ENCODE peak calls at places on chromosomes 3 and 15, in five cellular contexts. J is GM23338, W is ascending aorta, U is HepG2, V is fibroblast of lung. E is an unnamed sample.

GRCh38 chr3:177251756-177252155 is 54.5 kb upstream of the TBL1XR1 start:
- DNase-seq in J (no peak), W (no peak), U (no peak), V (no peak), E (no peak)

GRCh38 chr15:71448688-71449114 is 333.4 kb downstream of the THSD4 start:
- DNase-seq in J (peak; percentile 79), W (no peak), U (peak; percentile 51), V (peak; percentile 53), E (no peak)

GRCh38 chr3:178532414-178532813 is 3.8 kb upstream of the KCNMB2 start:
- DNase-seq in J (no peak), W (no peak), U (no peak), V (peak; percentile 47), E (no peak)

GRCh38 chr3:8982509-8982908 is 19.2 kb upstream of the RAD18 start:
- DNase-seq in J (no peak), W (no peak), U (no peak), V (peak; percentile 52), E (no peak)

GRCh38 chr3:112647122-112647521 is 6.2 kb upstream of the CCDC80 start:
- DNase-seq in J (peak; percentile 82), W (no peak), U (peak; percentile 29), V (peak; percentile 97), E (no peak)

GRCh38 chr15:90780916-90781315 is 63.8 kb downstream of the BLM start:
- DNase-seq in J (no peak), W (no peak), U (no peak), V (no peak), E (no peak)

GRCh38 chr3:102483556-102483955 is 48.7 kb downstream of the ZPLD1 start:
- DNase-seq in J (no peak), W (no peak), U (no peak), V (no peak), E (no peak)

GRCh38 chr3:46959169-46959515 is 17.4 kb downstream of the CCDC12 start:
- DNase-seq in J (no peak), W (no peak), U (no peak), V (no peak), E (no peak)

GRCh38 chr15:38530113-38530512 is 34.5 kb downstream of the RASGRP1 start:
- DNase-seq in J (no peak), W (no peak), U (no peak), V (no peak), E (no peak)

GRCh38 chr3:60657972-60658371 is 593.3 kb downstream of the FHIT start:
- DNase-seq in J (no peak), W (no peak), U (no peak), V (no peak), E (no peak)

GRCh38 chr3:159128628-159129027 is 326.8 kb downstream of the MFSD1 start:
- DNase-seq in J (no peak), W (no peak), U (no peak), V (peak; percentile 63), E (no peak)

GRCh38 chr15:90557147-90557546 is 27.4 kb downstream of the CRTC3 start:
- DNase-seq in J (no peak), W (no peak), U (no peak), V (no peak), E (no peak)

GRCh38 chr3:179113903-179114302 is 34.3 kb upstream of the PIK3CA start:
- DNase-seq in J (no peak), W (no peak), U (no peak), V (peak; percentile 40), E (no peak)

GRCh38 chr3:184583345-184584000 is 21.9 kb downstream of the EPHB3 start:
- DNase-seq in J (no peak), W (no peak), U (no peak), V (no peak), E (no peak)

GRCh38 chr3:161310649-161311423 is 60.5 kb downstream of the SPTSSB start:
- DNase-seq in J (no peak), W (no peak), U (no peak), V (no peak), E (no peak)

GRCh38 chr15:83323296-83323711 is 38.8 kb upstream of the BNC1 start:
- DNase-seq in J (no peak), W (no peak), U (no peak), V (peak; percentile 94), E (no peak)

GRCh38 chr3:42709621-42710020 is 7.0 kb upstream of the HHATL start:
- DNase-seq in J (no peak), W (no peak), U (no peak), V (no peak), E (peak; percentile 32)

GRCh38 chr3:149085828-149086231 is 503 bp downstream of the HLTF start:
- DNase-seq in J (peak; percentile 65), W (no peak), U (peak; percentile 4), V (peak; percentile 48), E (no peak)

GRCh38 chr3:49161808-49162530 is 4.2 kb downstream of the CCDC71 start:
- DNase-seq in J (no peak), W (no peak), U (no peak), V (no peak), E (no peak)

GRCh38 chr3:46070458-46071136 is 43.3 kb upstream of the XCR1 start:
- DNase-seq in J (no peak), W (no peak), U (no peak), V (no peak), E (no peak)

GRCh38 chr3:37935756-37936666 is 54.6 kb upstream of the VILL start:
- DNase-seq in J (peak; percentile 78), W (no peak), U (peak; percentile 98), V (peak; percentile 98), E (no peak)

GRCh38 chr15:80556694-80557367 is 138.3 kb upstream of the ABHD17C start:
- DNase-seq in J (no peak), W (no peak), U (no peak), V (peak; percentile 54), E (peak; percentile 64)

GRCh38 chr3:71930056-71930991 is 145.4 kb upstream of the PROK2 start:
- DNase-seq in J (peak; percentile 82), W (no peak), U (peak; percentile 14), V (peak; percentile 49), E (no peak)

GRCh38 chr15:49045691-49046112 is 544 bp downstream of the SECISBP2L start:
- DNase-seq in J (peak; percentile 74), W (no peak), U (peak; percentile 28), V (peak; percentile 61), E (no peak)

GRCh38 chr15:44490628-44491027 is 46.3 kb upstream of the EIF3J start:
- DNase-seq in J (no peak), W (no peak), U (no peak), V (peak; percentile 64), E (no peak)

GRCh38 chr3:12891391-12891984 is 50.1 kb upstream of the RPL32 start:
- DNase-seq in J (no peak), W (no peak), U (no peak), V (no peak), E (no peak)

GRCh38 chr3:44105571-44105970 is 136.1 kb upstream of the TOPAZ1 start:
- DNase-seq in J (no peak), W (no peak), U (no peak), V (no peak), E (no peak)

GRCh38 chr3:171264758-171265157 is 195.4 kb downstream of the TNIK start:
- DNase-seq in J (no peak), W (no peak), U (no peak), V (no peak), E (no peak)

GRCh38 chr3:42868841-42869240 is 6.8 kb downstream of the CYP8B1 start:
- DNase-seq in J (no peak), W (no peak), U (no peak), V (no peak), E (no peak)

GRCh38 chr15:23083115-23083514 is 43.7 kb upstream of the TUBGCP5 start:
- DNase-seq in J (no peak), W (no peak), U (no peak), V (no peak), E (no peak)
- H3K27ac ChIP-seq in J (no peak overlapping the region), W (no peak overlapping the region), U (no peak overlapping the region), V (no peak overlapping the region), E (no peak overlapping the region)

DNA sequence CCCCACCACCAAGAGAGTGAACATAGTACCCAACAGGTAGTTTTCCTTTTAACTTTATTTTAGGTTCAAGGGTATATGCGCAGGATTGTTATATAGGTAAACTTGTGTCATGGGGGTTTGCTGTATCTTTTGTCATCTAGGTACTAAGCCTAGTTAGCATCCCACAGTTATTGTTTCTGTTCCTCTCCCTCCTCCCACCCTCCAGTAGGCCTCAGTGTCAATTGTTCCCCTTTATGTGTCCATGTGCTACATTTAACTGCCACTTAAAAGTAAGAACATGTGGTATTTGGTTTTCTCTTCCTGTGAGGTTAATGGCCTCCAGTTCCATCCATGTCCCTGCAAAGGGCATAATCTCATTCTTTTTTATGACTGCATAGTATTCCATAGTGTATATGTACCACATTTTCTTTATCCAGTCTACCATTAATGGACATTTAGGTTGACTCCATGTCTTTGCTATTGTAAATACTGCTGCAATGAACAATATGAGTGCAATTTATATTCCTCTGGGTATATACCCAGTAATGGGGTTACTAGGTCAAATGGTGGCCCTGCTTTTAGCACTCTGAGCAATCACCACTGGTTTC is 66.2 kb downstream of the ST3GAL6 start:
- DNase-seq in J (no peak), W (no peak), U (no peak), V (no peak), E (no peak)
- TF ChIP-seq CTCF in J (no peak), W (no peak), U (no peak), V (no peak), E (no peak)

DNA sequence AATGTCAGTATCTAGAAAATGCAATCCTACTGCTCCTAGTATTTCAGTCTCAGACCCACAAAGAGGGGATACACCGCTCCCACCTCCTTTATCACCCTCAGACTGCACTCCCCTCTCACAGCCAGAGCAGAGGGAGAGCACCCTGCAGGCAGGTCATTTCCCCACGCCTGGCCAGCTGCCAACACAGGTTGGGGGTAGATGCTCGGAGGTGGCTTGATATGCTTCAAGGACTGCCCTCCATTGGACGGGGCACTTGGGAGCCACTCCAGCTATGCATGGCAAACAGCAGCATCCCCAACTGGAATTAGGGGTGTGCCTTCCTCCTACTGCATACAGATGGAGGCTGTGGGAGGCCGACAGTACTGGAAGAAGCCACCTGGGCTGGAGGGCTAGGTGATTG is 41.9 kb downstream of the TMEM266 start:
- DNase-seq in J (no peak), W (no peak), U (no peak), V (no peak), E (no peak)
- H3K27me3 ChIP-seq in J (no peaks in the 10 kb centered on the region), W (no peaks in the 10 kb centered on the region), U (no peaks in the 10 kb centered on the region), V (peaks cover 3% of the 10 kb centered on the region), E (peaks cover 19% of the 10 kb centered on the region)

GRCh38 chr3:155805802-155806618 is at the start of gene C3orf33:
- DNase-seq in J (peak; percentile 79), W (no peak), U (peak; percentile 30), V (peak; percentile 54), E (peak; percentile 84)

GRCh38 chr3:155809181-155809580 is 3.1 kb upstream of the C3orf33 start:
- DNase-seq in J (no peak), W (no peak), U (no peak), V (peak; percentile 13), E (no peak)

GRCh38 chr3:155805204-155805801 is 775 bp downstream of the C3orf33 start:
- DNase-seq in J (no peak), W (no peak), U (peak; percentile 75), V (no peak), E (peak; percentile 49)

GRCh38 chr3:155807823-155808222 is 1.7 kb upstream of the C3orf33 start:
- DNase-seq in J (no peak), W (no peak), U (no peak), V (peak; percentile 6), E (no peak)

DNA sequence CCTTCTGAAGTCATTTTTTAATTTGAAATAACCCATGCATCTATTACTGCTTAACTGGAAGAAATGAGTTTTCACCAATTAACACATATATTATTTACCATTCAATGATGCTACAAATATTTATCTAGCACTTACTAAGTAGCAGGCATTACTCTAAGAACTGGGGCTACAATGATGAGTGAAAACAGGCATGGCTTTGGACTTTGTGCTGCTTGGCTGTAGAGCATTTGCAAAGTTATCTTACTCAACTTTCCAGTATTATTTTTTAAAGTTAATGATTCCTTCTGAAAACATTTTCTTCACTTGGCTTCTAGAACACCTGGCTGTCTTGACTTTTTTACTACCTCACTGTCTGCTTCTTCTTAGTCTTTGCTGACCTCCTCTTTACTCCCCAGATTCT is 1.8 kb downstream of the C3orf33 start:
- DNase-seq in J (no peak), W (no peak), U (peak; percentile 40), V (no peak), E (no peak)
- H3K27ac ChIP-seq in J (no peak overlapping the region), W (no peak overlapping the region), U (peak overlapping the region; percentile 89), V (no peak overlapping the region), E (no peak overlapping the region)

E was measured in lower lobe of right lung.